ENCODE peak calls at places on chromosomes 3 and 15, in nine cellular contexts. K is upper lobe of right lung, I is kidney, G is coronary artery, F is testis, C is AG04450, Y is esophagus squamous epithelium, E is kidney epithelial cell, J is AG09309. R is an unnamed sample.

GRCh38 chr3:58167431-58168351 is 43.1 kb downstream of the DNASE1L3 start:
- DNase-seq in Y (no peak), E (no peak), F (peak), J (no peak), C (peak), I (peak), G (no peak), K (no peak), R (no peak)

GRCh38 chr3:101902041-101902440 is 52.7 kb downstream of the NFKBIZ start:
- DNase-seq in E (peak), J (peak), I (no peak), Y (no peak), G (no peak), K (no peak), C (peak), F (no peak), R (peak)

GRCh38 chr3:187972454-187972853 is 181.5 kb upstream of the LPP start:
- DNase-seq in E (no peak), F (no peak), C (no peak), K (no peak), G (no peak), J (no peak), I (no peak), Y (no peak), R (no peak)

GRCh38 chr3:175659951-175660350 is 800.8 kb downstream of the NAALADL2 start:
- DNase-seq in K (no peak), I (no peak), Y (no peak), F (no peak), G (no peak), C (no peak), J (no peak), E (no peak), R (no peak)

GRCh38 chr3:46429671-46430070 is 22.6 kb downstream of the CCRL2 start:
- DNase-seq in E (no peak), I (no peak), Y (no peak), K (no peak), J (no peak), G (no peak), F (no peak), C (no peak), R (no peak)

GRCh38 chr3:99071096-99071495 is 169.6 kb upstream of the DCBLD2 start:
- DNase-seq in E (no peak), C (no peak), G (no peak), J (no peak), Y (no peak), F (no peak), K (no peak), I (no peak), R (no peak)

GRCh38 chr15:64460737-64461576 is 579 bp downstream of the ZNF609 start:
- DNase-seq in Y (no peak), G (peak), E (peak), I (peak), F (peak), K (no peak), C (peak), J (peak), R (peak)

GRCh38 chr3:12135029-12135634 is 23.6 kb downstream of the TIMP4 start:
- DNase-seq in G (peak), C (no peak), F (peak), J (no peak), K (peak), E (no peak), I (peak), Y (no peak), R (no peak)

GRCh38 chr3:30544811-30545210 is 61.6 kb upstream of the TGFBR2 start:
- DNase-seq in G (no peak), Y (no peak), K (no peak), F (no peak), J (peak), I (no peak), C (peak), E (peak), R (peak)

GRCh38 chr3:153679711-153680110 is 441.5 kb upstream of the ARHGEF26 start:
- DNase-seq in C (no peak), K (no peak), J (no peak), Y (no peak), E (no peak), G (no peak), F (no peak), I (no peak), R (no peak)

GRCh38 chr3:102444101-102444500 is 9.3 kb downstream of the ZPLD1 start:
- DNase-seq in G (no peak), I (no peak), K (no peak), J (peak), E (no peak), C (peak), F (no peak), Y (no peak), R (peak)

GRCh38 chr3:58036287-58037032 is 28.2 kb downstream of the FLNB start:
- DNase-seq in I (no peak), G (no peak), Y (no peak), C (no peak), J (no peak), E (no peak), F (no peak), K (no peak), R (no peak)

GRCh38 chr3:36989000-36989399 is 3.9 kb downstream of the EPM2AIP1 start:
- DNase-seq in Y (no peak), G (no peak), E (no peak), C (no peak), K (no peak), I (no peak), F (no peak), J (no peak), R (no peak)

GRCh38 chr3:101928890-101929289 is 79.6 kb downstream of the NFKBIZ start:
- DNase-seq in E (peak), G (no peak), J (no peak), I (no peak), Y (no peak), C (no peak), K (no peak), F (no peak), R (no peak)

GRCh38 chr15:38259134-38259533 is 6.5 kb downstream of the SPRED1 start:
- DNase-seq in J (no peak), C (no peak), E (no peak), F (no peak), G (no peak), I (no peak), Y (no peak), K (no peak), R (no peak)

GRCh38 chr15:58909616-58910015 is 23.9 kb downstream of the SLTM start:
- DNase-seq in K (no peak), I (no peak), Y (no peak), J (no peak), C (no peak), G (no peak), F (no peak), E (no peak), R (no peak)

GRCh38 chr15:88776646-88777045 is 26.6 kb upstream of the ACAN start:
- DNase-seq in E (no peak), C (no peak), K (no peak), F (no peak), I (no peak), Y (no peak), G (peak), J (no peak), R (no peak)

GRCh38 chr3:55000546-55000945 is 72.7 kb upstream of the LRTM1 start:
- DNase-seq in I (no peak), F (no peak), E (peak), K (no peak), Y (no peak), J (peak), G (no peak), C (peak), R (peak)

GRCh38 chr3:187259171-187259570 is 32.4 kb downstream of the MASP1 start:
- DNase-seq in G (no peak), K (no peak), C (no peak), I (no peak), J (no peak), F (no peak), Y (no peak), E (no peak), R (no peak)

GRCh38 chr15:99169769-99170311 is 65.0 kb downstream of the SYNM start:
- DNase-seq in Y (no peak), F (peak), I (no peak), J (no peak), C (peak), E (no peak), K (no peak), G (peak), R (peak)

GRCh38 chr3:188170461-188171459 is 16.8 kb downstream of the LPP start:
- DNase-seq in F (no peak), C (no peak), I (no peak), E (no peak), Y (no peak), K (no peak), J (no peak), G (no peak), R (no peak)

GRCh38 chr15:40273428-40273827 is 9.4 kb downstream of the ANKRD63 start:
- DNase-seq in Y (no peak), F (no peak), K (no peak), C (no peak), E (no peak), I (no peak), G (no peak), J (no peak), R (no peak)

GRCh38 chr15:87207945-87208580 is 1048.5 kb downstream of the NTRK3 start:
- DNase-seq in C (peak), F (no peak), E (no peak), Y (no peak), J (no peak), K (no peak), I (no peak), G (no peak), R (peak)

GRCh38 chr3:62562017-62562416 is 188.7 kb upstream of the FEZF2 start:
- DNase-seq in Y (no peak), J (peak), F (no peak), G (no peak), E (no peak), I (no peak), C (no peak), K (no peak), R (peak)

GRCh38 chr15:64773606-64774555 is 1.5 kb downstream of the RBPMS2 start:
- DNase-seq in K (no peak), G (no peak), Y (no peak), E (no peak), F (no peak), C (no peak), J (no peak), I (peak), R (no peak)

GRCh38 chr3:69558912-69559311 is 173.0 kb upstream of the FRMD4B start:
- DNase-seq in C (no peak), J (no peak), Y (no peak), I (no peak), E (no peak), K (no peak), F (no peak), G (no peak), R (no peak)

GRCh38 chr3:194373028-194373427 is 3.5 kb upstream of the LRRC15 start:
- DNase-seq in I (peak), G (no peak), C (no peak), E (no peak), J (no peak), F (no peak), Y (no peak), K (no peak), R (no peak)

GRCh38 chr3:194368918-194369317 is 625 bp downstream of the LRRC15 start:
- DNase-seq in F (no peak), J (no peak), K (no peak), G (no peak), C (no peak), E (no peak), Y (no peak), I (no peak), R (no peak)

GRCh38 chr3:194367992-194368841 is 1.3 kb downstream of the LRRC15 start:
- DNase-seq in E (no peak), J (peak), Y (no peak), I (peak), G (no peak), F (no peak), K (no peak), C (no peak), R (no peak)

GRCh38 chr3:194370753-194371152 is 1.2 kb upstream of the LRRC15 start:
- DNase-seq in K (no peak), C (no peak), J (no peak), I (peak), Y (no peak), G (no peak), E (no peak), F (no peak), R (no peak)

GRCh38 chr3:194369522-194370279 is at the start of gene LRRC15:
- DNase-seq in K (no peak), J (no peak), G (no peak), C (no peak), F (peak), I (peak), E (no peak), Y (no peak), R (no peak)
- TF ChIP-seq CTCF in K (no peak), J (no peak), G (no peak), C (no peak), F (no peak), I (no peak), E (no peak), Y (no peak), R (peak)

DNA sequence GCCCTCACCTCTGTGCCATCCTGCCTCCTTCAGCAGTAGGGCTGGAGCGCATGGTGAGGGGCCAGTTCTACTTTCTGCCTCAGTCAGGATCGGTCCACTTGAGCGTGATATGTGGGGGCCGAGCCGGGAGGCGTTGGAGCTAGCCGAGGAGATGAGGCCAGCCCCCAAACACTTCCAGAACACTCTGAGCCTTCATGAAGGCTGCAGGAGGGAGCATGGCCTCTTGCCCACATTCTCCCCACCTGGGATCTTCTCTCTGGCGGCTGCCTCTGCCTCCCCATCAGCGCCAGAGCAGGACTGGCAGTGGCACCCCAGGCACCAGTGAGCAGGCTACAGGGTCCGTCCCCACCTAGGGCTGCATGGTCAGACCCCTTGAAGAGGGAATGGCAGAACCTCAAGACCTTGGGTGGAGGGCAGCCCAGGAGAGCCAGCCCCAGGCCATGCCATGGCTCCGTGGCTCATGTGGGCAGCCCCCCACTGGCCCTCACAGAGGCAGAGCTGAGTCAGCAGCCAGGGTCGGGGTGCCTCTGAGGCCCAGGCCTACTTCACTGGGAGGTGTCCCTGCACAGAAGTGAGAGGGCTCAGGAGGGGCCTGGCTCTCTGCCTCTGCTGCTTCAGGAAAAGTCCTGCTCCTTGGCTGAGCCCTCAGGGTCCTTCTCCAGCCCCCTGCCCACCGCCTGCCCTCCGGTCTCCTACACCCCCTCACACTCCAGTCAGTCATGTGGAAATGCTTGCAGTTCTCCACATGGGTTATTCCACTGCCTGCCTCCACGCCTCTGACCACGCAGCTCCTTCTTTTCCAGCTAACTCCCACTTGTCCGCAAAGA is 28.1 kb upstream of the CYP11A1 start:
- DNase-seq in F (no peak), J (no peak), E (no peak), K (no peak), G (no peak), C (no peak), Y (no peak), I (no peak), R (no peak)
- H3K4me3 ChIP-seq in F (no peak), J (no peak), E (no peak), K (no peak), G (no peak), C (no peak), Y (no peak), I (no peak), R (no peak)

GRCh38 chr3:113825090-113825489 is 13.5 kb upstream of the GRAMD1C start:
- DNase-seq in J (no peak), G (no peak), I (no peak), F (no peak), K (no peak), E (peak), Y (no peak), C (no peak), R (no peak)
- TF ChIP-seq CTCF in J (peak), G (no peak), I (no peak), F (no peak), K (peak), E (peak), Y (peak), C (peak), R (peak)

GRCh38 chr15:83107841-83108181 is 366 bp downstream of the TM6SF1 start:
- DNase-seq in J (no peak), E (no peak), G (no peak), F (no peak), C (no peak), K (no peak), Y (no peak), I (peak), R (no peak)
- H3K4me3 ChIP-seq in J (peak), E (peak), G (peak), F (peak), C (peak), K (peak), Y (peak), I (peak), R (peak)

GRCh38 chr3:52780298-52780585 is 2.8 kb downstream of the ITIH1 start:
- DNase-seq in C (no peak), Y (no peak), K (peak), I (no peak), E (no peak), J (no peak), G (no peak), F (no peak), R (no peak)
- TF ChIP-seq CTCF in C (no peak), Y (no peak), K (no peak), I (no peak), E (no peak), J (no peak), G (no peak), F (no peak), R (no peak)

GRCh38 chr3:128311441-128311844 is 155.2 kb downstream of the DNAJB8 start:
- DNase-seq in Y (no peak), E (no peak), J (no peak), F (no peak), C (no peak), I (no peak), G (peak), K (peak), R (no peak)
- H3K4me3 ChIP-seq in Y (no peak), E (no peak), J (no peak), F (no peak), C (no peak), I (no peak), G (no peak), K (no peak), R (no peak)

GRCh38 chr15:101183926-101184305 is 67.9 kb downstream of the CHSY1 start:
- DNase-seq in E (no peak), I (no peak), G (no peak), C (no peak), J (no peak), F (no peak), Y (no peak), K (no peak), R (no peak)
- TF ChIP-seq CTCF in E (no peak), I (no peak), G (no peak), C (no peak), J (no peak), F (no peak), Y (no peak), K (no peak), R (no peak)

GRCh38 chr15:48533982-48534381 is 111.5 kb downstream of the FBN1 start:
- DNase-seq in G (no peak), E (no peak), F (no peak), I (no peak), Y (no peak), K (no peak), J (no peak), C (no peak), R (no peak)

GRCh38 chr15:48532938-48533337 is 112.6 kb downstream of the FBN1 start:
- DNase-seq in G (no peak), K (no peak), C (no peak), I (no peak), J (no peak), E (no peak), F (no peak), Y (no peak), R (no peak)

GRCh38 chr15:48537277-48538113 is 108.0 kb downstream of the FBN1 start:
- DNase-seq in J (no peak), I (no peak), G (no peak), F (no peak), E (no peak), Y (no peak), K (no peak), C (no peak), R (no peak)

GRCh38 chr15:48538941-48539340 is 106.6 kb downstream of the FBN1 start:
- DNase-seq in C (no peak), G (no peak), F (no peak), J (no peak), E (no peak), K (no peak), Y (no peak), I (no peak), R (no peak)

DNA sequence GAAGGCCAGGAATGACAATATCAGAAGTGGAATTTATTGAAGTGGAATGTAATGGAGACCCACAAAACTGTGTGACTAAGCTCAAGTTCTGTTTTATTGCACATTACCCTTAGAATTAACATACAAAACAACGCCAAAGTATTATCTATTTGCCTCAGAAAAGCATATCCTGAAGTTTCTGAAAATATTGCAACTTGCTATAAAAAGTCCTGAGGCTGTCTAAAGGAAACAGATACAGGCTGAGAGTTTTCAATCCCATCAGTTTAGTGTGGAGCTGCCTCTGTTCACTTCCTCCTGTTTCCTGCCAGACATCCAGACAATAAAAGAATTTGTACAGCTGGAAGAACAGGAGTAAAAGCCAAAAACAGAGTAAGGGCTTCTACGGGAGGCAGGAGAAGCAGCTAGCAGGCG is 108.8 kb downstream of the FBN1 start:
- DNase-seq in I (no peak), K (no peak), F (no peak), C (no peak), J (peak), Y (no peak), G (no peak), E (no peak), R (no peak)
- H3K4me3 ChIP-seq in I (no peak), K (no peak), F (no peak), C (no peak), J (no peak), Y (no peak), G (no peak), E (no peak), R (no peak)

R was measured in AG04449.